ENCODE peak calls at places on chromosomes 12 and 14, in five cellular contexts. One of them, this sample, is unnamed.

GRCh38 chr14:73014105-73014504 is 12.8 kb downstream of the ZFYVE1 start:
- DNase-seq in NCI-H1105: no peak
- DNase-seq in activated CD4-positive, alpha-beta T cell treated with anti-CD3 and anti-CD28 coated beads for 4 hours: no peak
- DNase-seq in amniotic epithelial cell: peak
- DNase-seq in tibial nerve: no peak
- DNase-seq in this sample: peak

GRCh38 chr12:53062011-53062961 is 12.4 kb downstream of the TNS2 start:
- DNase-seq in tibial nerve: no peak
- DNase-seq in amniotic epithelial cell: no peak
- DNase-seq in activated CD4-positive, alpha-beta T cell treated with anti-CD3 and anti-CD28 coated beads for 4 hours: no peak
- DNase-seq in NCI-H1105: no peak
- DNase-seq in this sample: no peak

GRCh38 chr14:72800296-72800695 is 93.6 kb downstream of the DPF3 start:
- DNase-seq in NCI-H1105: no peak
- DNase-seq in activated CD4-positive, alpha-beta T cell treated with anti-CD3 and anti-CD28 coated beads for 4 hours: no peak
- DNase-seq in amniotic epithelial cell: no peak
- DNase-seq in tibial nerve: no peak
- DNase-seq in this sample: no peak

GRCh38 chr14:58270628-58271027 is 26.0 kb downstream of the PSMA3 start:
- DNase-seq in tibial nerve: no peak
- DNase-seq in activated CD4-positive, alpha-beta T cell treated with anti-CD3 and anti-CD28 coated beads for 4 hours: no peak
- DNase-seq in NCI-H1105: no peak
- DNase-seq in amniotic epithelial cell: peak
- DNase-seq in this sample: no peak

GRCh38 chr14:81269100-81269978 is 48.6 kb upstream of the GTF2A1 start:
- DNase-seq in amniotic epithelial cell: peak
- DNase-seq in tibial nerve: peak
- DNase-seq in NCI-H1105: peak
- DNase-seq in activated CD4-positive, alpha-beta T cell treated with anti-CD3 and anti-CD28 coated beads for 4 hours: peak
- DNase-seq in this sample: no peak

GRCh38 chr12:110599334-110599733 is 14.6 kb upstream of the TCTN1 start:
- DNase-seq in activated CD4-positive, alpha-beta T cell treated with anti-CD3 and anti-CD28 coated beads for 4 hours: no peak
- DNase-seq in tibial nerve: no peak
- DNase-seq in NCI-H1105: no peak
- DNase-seq in amniotic epithelial cell: no peak
- DNase-seq in this sample: no peak

GRCh38 chr12:62301799-62302133 is 41.6 kb downstream of the USP15 start:
- DNase-seq in activated CD4-positive, alpha-beta T cell treated with anti-CD3 and anti-CD28 coated beads for 4 hours: no peak
- DNase-seq in tibial nerve: no peak
- DNase-seq in amniotic epithelial cell: no peak
- DNase-seq in NCI-H1105: no peak
- DNase-seq in this sample: no peak

GRCh38 chr12:67748761-67749075 is 100.2 kb downstream of the DYRK2 start:
- DNase-seq in amniotic epithelial cell: no peak
- DNase-seq in activated CD4-positive, alpha-beta T cell treated with anti-CD3 and anti-CD28 coated beads for 4 hours: no peak
- DNase-seq in tibial nerve: no peak
- DNase-seq in NCI-H1105: no peak
- DNase-seq in this sample: no peak

GRCh38 chr14:30977752-30978151 is 47.7 kb upstream of the AP4S1 start:
- DNase-seq in tibial nerve: no peak
- DNase-seq in NCI-H1105: no peak
- DNase-seq in amniotic epithelial cell: no peak
- DNase-seq in activated CD4-positive, alpha-beta T cell treated with anti-CD3 and anti-CD28 coated beads for 4 hours: no peak
- DNase-seq in this sample: no peak